ENCODE peak calls at places on chromosome 11, in four cellular contexts. One of them, this sample, is unnamed.

GRCh38 chr11:96079691-96080090 is 155.8 kb upstream of the MTMR2 start:
- DNase-seq in T-helper 2 cell treated with Interferon-gamma antibody and Interleukin-4, amounts not matched to agents 5 μg/mL and 100 μg/mL, for 36 hours: no peak
- DNase-seq in LHCN-M2: peak; percentile 69
- DNase-seq in GM06990: no peak
- DNase-seq in this sample: no peak

GRCh38 chr11:64060861-64061444 is 25.2 kb downstream of the FLRT1 start:
- DNase-seq in T-helper 2 cell treated with Interferon-gamma antibody and Interleukin-4, amounts not matched to agents 5 μg/mL and 100 μg/mL, for 36 hours: peak; percentile 50
- DNase-seq in LHCN-M2: no peak
- DNase-seq in GM06990: peak; percentile 41
- DNase-seq in this sample: peak; percentile 89

GRCh38 chr11:79973701-79974626 is 533.1 kb upstream of the TENM4 start:
- DNase-seq in T-helper 2 cell treated with Interferon-gamma antibody and Interleukin-4, amounts not matched to agents 5 μg/mL and 100 μg/mL, for 36 hours: no peak
- DNase-seq in LHCN-M2: peak; percentile 39
- DNase-seq in GM06990: no peak
- DNase-seq in this sample: no peak

GRCh38 chr11:79259800-79260199 is 181.0 kb downstream of the TENM4 start:
- DNase-seq in T-helper 2 cell treated with Interferon-gamma antibody and Interleukin-4, amounts not matched to agents 5 μg/mL and 100 μg/mL, for 36 hours: no peak
- DNase-seq in LHCN-M2: no peak
- DNase-seq in GM06990: no peak
- DNase-seq in this sample: no peak

GRCh38 chr11:68385128-68385527 is 72.7 kb downstream of the LRP5 start:
- DNase-seq in T-helper 2 cell treated with Interferon-gamma antibody and Interleukin-4, amounts not matched to agents 5 μg/mL and 100 μg/mL, for 36 hours: no peak
- DNase-seq in LHCN-M2: no peak
- DNase-seq in GM06990: no peak
- DNase-seq in this sample: no peak

GRCh38 chr11:26841818-26842457 is 120.1 kb upstream of the SLC5A12 start:
- DNase-seq in T-helper 2 cell treated with Interferon-gamma antibody and Interleukin-4, amounts not matched to agents 5 μg/mL and 100 μg/mL, for 36 hours: no peak
- DNase-seq in LHCN-M2: peak; percentile 61
- DNase-seq in GM06990: no peak
- DNase-seq in this sample: no peak

GRCh38 chr11:121368504-121368903 is 75.9 kb downstream of the SC5D start:
- DNase-seq in T-helper 2 cell treated with Interferon-gamma antibody and Interleukin-4, amounts not matched to agents 5 μg/mL and 100 μg/mL, for 36 hours: no peak
- DNase-seq in LHCN-M2: no peak
- DNase-seq in GM06990: no peak
- DNase-seq in this sample: no peak

GRCh38 chr11:121833970-121834369 is 282.0 kb downstream of the BLID start:
- DNase-seq in T-helper 2 cell treated with Interferon-gamma antibody and Interleukin-4, amounts not matched to agents 5 μg/mL and 100 μg/mL, for 36 hours: no peak
- DNase-seq in LHCN-M2: no peak
- DNase-seq in GM06990: no peak
- DNase-seq in this sample: no peak

GRCh38 chr11:25992254-25992653 is 339.7 kb upstream of the ANO3 start:
- DNase-seq in T-helper 2 cell treated with Interferon-gamma antibody and Interleukin-4, amounts not matched to agents 5 μg/mL and 100 μg/mL, for 36 hours: no peak
- DNase-seq in LHCN-M2: no peak
- DNase-seq in GM06990: no peak
- DNase-seq in this sample: no peak

GRCh38 chr11:100676901-100677300 is 10.2 kb upstream of the ARHGAP42 start:
- DNase-seq in T-helper 2 cell treated with Interferon-gamma antibody and Interleukin-4, amounts not matched to agents 5 μg/mL and 100 μg/mL, for 36 hours: no peak
- DNase-seq in LHCN-M2: no peak
- DNase-seq in GM06990: no peak
- DNase-seq in this sample: no peak

GRCh38 chr11:62980133-62980760 is 4.5 kb downstream of the SLC22A6 start:
- DNase-seq in T-helper 2 cell treated with Interferon-gamma antibody and Interleukin-4, amounts not matched to agents 5 μg/mL and 100 μg/mL, for 36 hours: no peak
- DNase-seq in LHCN-M2: no peak
- DNase-seq in GM06990: no peak
- DNase-seq in this sample: no peak

GRCh38 chr11:75371930-75372876 is 20.7 kb upstream of the ARRB1 start:
- DNase-seq in T-helper 2 cell treated with Interferon-gamma antibody and Interleukin-4, amounts not matched to agents 5 μg/mL and 100 μg/mL, for 36 hours: no peak
- DNase-seq in LHCN-M2: peak; percentile 45
- DNase-seq in GM06990: no peak
- DNase-seq in this sample: no peak

GRCh38 chr11:35792148-35792845 is 129.7 kb downstream of the TRIM44 start:
- DNase-seq in T-helper 2 cell treated with Interferon-gamma antibody and Interleukin-4, amounts not matched to agents 5 μg/mL and 100 μg/mL, for 36 hours: no peak
- DNase-seq in LHCN-M2: peak; percentile 67
- DNase-seq in GM06990: no peak
- DNase-seq in this sample: no peak

GRCh38 chr11:105046898-105047579 is 1.9 kb upstream of the CARD16 start:
- DNase-seq in T-helper 2 cell treated with Interferon-gamma antibody and Interleukin-4, amounts not matched to agents 5 μg/mL and 100 μg/mL, for 36 hours: no peak
- DNase-seq in LHCN-M2: peak; percentile 97
- DNase-seq in GM06990: no peak
- DNase-seq in this sample: no peak

GRCh38 chr11:107669156-107669740 is 42.6 kb downstream of the SLN start:
- DNase-seq in T-helper 2 cell treated with Interferon-gamma antibody and Interleukin-4, amounts not matched to agents 5 μg/mL and 100 μg/mL, for 36 hours: no peak
- DNase-seq in LHCN-M2: peak; percentile 54
- DNase-seq in GM06990: no peak
- DNase-seq in this sample: no peak

GRCh38 chr11:21820176-21820575 is 372.7 kb upstream of the ANO5 start:
- DNase-seq in T-helper 2 cell treated with Interferon-gamma antibody and Interleukin-4, amounts not matched to agents 5 μg/mL and 100 μg/mL, for 36 hours: no peak
- DNase-seq in LHCN-M2: no peak
- DNase-seq in GM06990: no peak
- DNase-seq in this sample: no peak

GRCh38 chr11:61173456-61173855 is 12.2 kb upstream of the VPS37C start:
- DNase-seq in T-helper 2 cell treated with Interferon-gamma antibody and Interleukin-4, amounts not matched to agents 5 μg/mL and 100 μg/mL, for 36 hours: no peak
- DNase-seq in LHCN-M2: peak; percentile 29
- DNase-seq in GM06990: no peak
- DNase-seq in this sample: peak; percentile 20

GRCh38 chr11:115627071-115627470 is 122.9 kb upstream of the CADM1 start:
- DNase-seq in T-helper 2 cell treated with Interferon-gamma antibody and Interleukin-4, amounts not matched to agents 5 μg/mL and 100 μg/mL, for 36 hours: no peak
- DNase-seq in LHCN-M2: no peak
- DNase-seq in GM06990: no peak
- DNase-seq in this sample: no peak

GRCh38 chr11:7749456-7749855 is 43.2 kb upstream of the OVCH2 start:
- DNase-seq in T-helper 2 cell treated with Interferon-gamma antibody and Interleukin-4, amounts not matched to agents 5 μg/mL and 100 μg/mL, for 36 hours: no peak
- DNase-seq in LHCN-M2: no peak
- DNase-seq in GM06990: no peak
- DNase-seq in this sample: no peak

GRCh38 chr11:46278387-46279173 is 1.1 kb downstream of the CREB3L1 start:
- DNase-seq in T-helper 2 cell treated with Interferon-gamma antibody and Interleukin-4, amounts not matched to agents 5 μg/mL and 100 μg/mL, for 36 hours: peak; percentile 7
- DNase-seq in LHCN-M2: peak; percentile 65
- DNase-seq in GM06990: no peak
- DNase-seq in this sample: peak; percentile 75

GRCh38 chr11:2310786-2311455 is 9.1 kb downstream of the TSPAN32 start:
- DNase-seq in T-helper 2 cell treated with Interferon-gamma antibody and Interleukin-4, amounts not matched to agents 5 μg/mL and 100 μg/mL, for 36 hours: no peak
- DNase-seq in LHCN-M2: no peak
- DNase-seq in GM06990: no peak
- DNase-seq in this sample: no peak

GRCh38 chr11:1411301-1411700 is 21.6 kb downstream of the BRSK2 start:
- DNase-seq in T-helper 2 cell treated with Interferon-gamma antibody and Interleukin-4, amounts not matched to agents 5 μg/mL and 100 μg/mL, for 36 hours: no peak
- DNase-seq in LHCN-M2: no peak
- DNase-seq in GM06990: no peak
- DNase-seq in this sample: no peak

GRCh38 chr11:79762271-79762935 is 321.6 kb upstream of the TENM4 start:
- DNase-seq in T-helper 2 cell treated with Interferon-gamma antibody and Interleukin-4, amounts not matched to agents 5 μg/mL and 100 μg/mL, for 36 hours: no peak
- DNase-seq in LHCN-M2: peak; percentile 24
- DNase-seq in GM06990: no peak
- DNase-seq in this sample: no peak

GRCh38 chr11:17525570-17525969 is 18.6 kb downstream of the USH1C start:
- DNase-seq in T-helper 2 cell treated with Interferon-gamma antibody and Interleukin-4, amounts not matched to agents 5 μg/mL and 100 μg/mL, for 36 hours: no peak
- DNase-seq in LHCN-M2: no peak
- DNase-seq in GM06990: no peak
- DNase-seq in this sample: no peak

GRCh38 chr11:65420506-65421203 is 1.9 kb upstream of the NEAT1 start:
- DNase-seq in T-helper 2 cell treated with Interferon-gamma antibody and Interleukin-4, amounts not matched to agents 5 μg/mL and 100 μg/mL, for 36 hours: no peak
- DNase-seq in LHCN-M2: no peak
- DNase-seq in GM06990: no peak
- DNase-seq in this sample: peak; percentile 14

GRCh38 chr11:66906077-66906929 is 49.4 kb downstream of the LRFN4 start:
- DNase-seq in T-helper 2 cell treated with Interferon-gamma antibody and Interleukin-4, amounts not matched to agents 5 μg/mL and 100 μg/mL, for 36 hours: no peak
- DNase-seq in LHCN-M2: no peak
- DNase-seq in GM06990: no peak
- DNase-seq in this sample: no peak

GRCh38 chr11:71418643-71419042 is 29.6 kb downstream of the DHCR7 start:
- DNase-seq in T-helper 2 cell treated with Interferon-gamma antibody and Interleukin-4, amounts not matched to agents 5 μg/mL and 100 μg/mL, for 36 hours: no peak
- DNase-seq in LHCN-M2: peak; percentile 84
- DNase-seq in GM06990: peak; percentile 57
- DNase-seq in this sample: peak; percentile 61

GRCh38 chr11:45756384-45757010 is 48.5 kb upstream of the SLC35C1 start:
- DNase-seq in T-helper 2 cell treated with Interferon-gamma antibody and Interleukin-4, amounts not matched to agents 5 μg/mL and 100 μg/mL, for 36 hours: no peak
- DNase-seq in LHCN-M2: no peak
- DNase-seq in GM06990: no peak
- DNase-seq in this sample: no peak

GRCh38 chr11:64455436-64456261 is 96.7 kb downstream of the RPS6KA4 start:
- DNase-seq in T-helper 2 cell treated with Interferon-gamma antibody and Interleukin-4, amounts not matched to agents 5 μg/mL and 100 μg/mL, for 36 hours: no peak
- DNase-seq in LHCN-M2: no peak
- DNase-seq in GM06990: no peak
- DNase-seq in this sample: no peak

GRCh38 chr11:23318670-23319069 is 458.4 kb upstream of the CCDC179 start:
- DNase-seq in T-helper 2 cell treated with Interferon-gamma antibody and Interleukin-4, amounts not matched to agents 5 μg/mL and 100 μg/mL, for 36 hours: no peak
- DNase-seq in LHCN-M2: no peak
- DNase-seq in GM06990: no peak
- DNase-seq in this sample: no peak

GRCh38 chr11:70191495-70192140 is 11.5 kb upstream of the FADD start:
- DNase-seq in T-helper 2 cell treated with Interferon-gamma antibody and Interleukin-4, amounts not matched to agents 5 μg/mL and 100 μg/mL, for 36 hours: peak; percentile 54
- DNase-seq in LHCN-M2: no peak
- DNase-seq in GM06990: peak; percentile 40
- DNase-seq in this sample: peak; percentile 76